ENCODE peak calls at places on chromosomes 4 and X, in five cellular contexts. I is PC-3, R is posterior vena cava, H is heart right ventricle, S is AG09319. D is an unnamed sample.

GRCh38 chr4:84342161-84342560 is 156.9 kb downstream of the NKX6-1 start:
- DNase-seq in I (no peak), R (no peak), H (no peak), S (no peak), D (no peak)

GRCh38 chr4:174983128-174983750 is 65.1 kb downstream of the ADAM29 start:
- DNase-seq in I (no peak), R (no peak), H (no peak), S (no peak), D (no peak)

GRCh38 chrX:123153846-123154335 is 30.2 kb upstream of the GRIA3 start:
- DNase-seq in I (no peak), R (no peak), H (no peak), S (no peak), D (no peak)

GRCh38 chrX:153650959-153651358 is 4.0 kb downstream of the DUSP9 start:
- DNase-seq in I (no peak), R (peak), H (no peak), S (no peak), D (no peak)

GRCh38 chr4:40388248-40388647 is 53.1 kb downstream of the CHRNA9 start:
- DNase-seq in I (no peak), R (no peak), H (no peak), S (no peak), D (peak)

GRCh38 chr4:80004319-80004718 is 68.7 kb downstream of the ANTXR2 start:
- DNase-seq in I (no peak), R (no peak), H (no peak), S (no peak), D (no peak)

GRCh38 chr4:147327322-147327721 is 153.6 kb upstream of the EDNRA start:
- DNase-seq in I (no peak), R (no peak), H (no peak), S (no peak), D (no peak)

GRCh38 chr4:133464311-133464710 is 315.2 kb downstream of the PCDH10 start:
- DNase-seq in I (peak), R (no peak), H (no peak), S (no peak), D (no peak)

GRCh38 chr4:28229092-28229491 is 1368.5 kb downstream of the STIM2 start:
- DNase-seq in I (peak), R (no peak), H (no peak), S (peak), D (no peak)

GRCh38 chrX:18353931-18354368 is 538 bp downstream of the SCML2 start:
- DNase-seq in I (peak), R (no peak), H (peak), S (no peak), D (no peak)

GRCh38 chr4:3820016-3820805 is 54.0 kb downstream of the ADRA2C start:
- DNase-seq in I (no peak), R (no peak), H (no peak), S (no peak), D (no peak)

GRCh38 chrX:118945921-118946320 is 28.5 kb upstream of the LONRF3 start:
- DNase-seq in I (no peak), R (no peak), H (no peak), S (no peak), D (no peak)

GRCh38 chr4:24565054-24565453 is 19.3 kb downstream of the DHX15 start:
- DNase-seq in I (no peak), R (no peak), H (no peak), S (no peak), D (no peak)

GRCh38 chr4:128601992-128602695 is 207.4 kb upstream of the JADE1 start:
- DNase-seq in I (no peak), R (no peak), H (peak), S (no peak), D (no peak)

GRCh38 chr4:168580228-168580627 is 83.4 kb downstream of the PALLD start:
- DNase-seq in I (no peak), R (no peak), H (no peak), S (no peak), D (no peak)

GRCh38 chrX:135477576-135477975 is 42.9 kb upstream of the INTS6L start:
- DNase-seq in I (peak), R (no peak), H (peak), S (peak), D (peak)

GRCh38 chrX:110131031-110131430 is 128.1 kb downstream of the TMEM164 start:
- DNase-seq in I (no peak), R (no peak), H (no peak), S (no peak), D (no peak)

GRCh38 chr4:87527446-87528240 is 1.5 kb downstream of the SPARCL1 start:
- DNase-seq in I (no peak), R (no peak), H (no peak), S (no peak), D (no peak)

GRCh38 chrX:16087081-16087480 is 36.3 kb upstream of the GRPR start:
- DNase-seq in I (no peak), R (no peak), H (no peak), S (no peak), D (no peak)

GRCh38 chr4:136412708-136413107 is 1119.6 kb downstream of the PCDH18 start:
- DNase-seq in I (no peak), R (no peak), H (no peak), S (no peak), D (no peak)

GRCh38 chr4:123652501-123652900 is 255.9 kb downstream of the SPRY1 start:
- DNase-seq in I (no peak), R (no peak), H (no peak), S (no peak), D (no peak)

GRCh38 chrX:71100581-71101505 is 5.2 kb downstream of the FOXO4 start:
- DNase-seq in I (no peak), R (no peak), H (no peak), S (no peak), D (no peak)

GRCh38 chrX:11759172-11759460 is 1.1 kb downstream of the MSL3 start:
- DNase-seq in I (no peak), R (no peak), H (no peak), S (no peak), D (no peak)

GRCh38 chr4:15147709-15148651 is 145.7 kb downstream of the CPEB2 start:
- DNase-seq in I (no peak), R (no peak), H (no peak), S (no peak), D (no peak)

GRCh38 chrX:10617964-10618342 is 2.4 kb downstream of the MID1 start:
- DNase-seq in I (peak), R (no peak), H (no peak), S (no peak), D (no peak)

GRCh38 chr4:186537843-186538521 is 17.4 kb downstream of the MTNR1A start:
- DNase-seq in I (no peak), R (no peak), H (no peak), S (no peak), D (no peak)

GRCh38 chr4:96352051-96352517 is 512.2 kb downstream of the PDHA2 start:
- DNase-seq in I (peak), R (no peak), H (no peak), S (no peak), D (peak)

GRCh38 chrX:132025085-132025484 is 2.0 kb downstream of the STK26 start:
- DNase-seq in I (peak), R (no peak), H (no peak), S (no peak), D (no peak)

GRCh38 chrX:49282647-49283011 is 13.0 kb downstream of the PPP1R3F start:
- DNase-seq in I (no peak), R (peak), H (no peak), S (no peak), D (no peak)